ENCODE peak calls at places on chromosomes 6 and 20, in seven cellular contexts. U, G, F, M, P, R and D are unnamed samples.

GRCh38 chr6:134948142-134948541 is 1.8 kb downstream of the ALDH8A1 start:
- DNase-seq in U (no peak), G (no peak), F (no peak), M (no peak), P (no peak), R (no peak), D (no peak)

GRCh38 chr20:32238483-32239425 is 31.1 kb downstream of the POFUT1 start:
- DNase-seq in U (no peak), G (no peak), F (no peak), M (no peak), P (no peak), R (no peak), D (no peak)

GRCh38 chr6:87558446-87558845 is 31.3 kb downstream of the RARS2 start:
- DNase-seq in U (no peak), G (no peak), F (no peak), M (no peak), P (no peak), R (no peak), D (no peak)

GRCh38 chr20:63594043-63594561 is 20.1 kb upstream of the HELZ2 start:
- DNase-seq in U (no peak), G (no peak), F (no peak), M (no peak), P (no peak), R (no peak), D (no peak)

GRCh38 chr6:154852700-154853099 is 119.5 kb downstream of the SCAF8 start:
- DNase-seq in U (no peak), G (no peak), F (no peak), M (no peak), P (no peak), R (no peak), D (no peak)

GRCh38 chr20:57469418-57470211 is 55.3 kb downstream of the CTCFL start:
- DNase-seq in U (no peak), G (no peak), F (peak; percentile 96), M (peak; percentile 39), P (no peak), R (no peak), D (no peak)

GRCh38 chr6:39087197-39087596 is 27.8 kb downstream of the SAYSD1 start:
- DNase-seq in U (no peak), G (no peak), F (no peak), M (no peak), P (no peak), R (no peak), D (no peak)

GRCh38 chr6:86715676-86716075 is 221.7 kb upstream of the HTR1E start:
- DNase-seq in U (no peak), G (no peak), F (no peak), M (peak; percentile 26), P (no peak), R (no peak), D (no peak)

GRCh38 chr6:115796829-115797228 is 263.9 kb downstream of the FRK start:
- DNase-seq in U (no peak), G (no peak), F (no peak), M (no peak), P (no peak), R (no peak), D (no peak)

GRCh38 chr6:106894978-106895702 is 79.4 kb downstream of the CD24 start:
- DNase-seq in U (no peak), G (no peak), F (no peak), M (peak; percentile 92), P (no peak), R (no peak), D (no peak)

GRCh38 chr6:134676307-134677281 is 273.3 kb downstream of the ALDH8A1 start:
- DNase-seq in U (peak; percentile 63), G (no peak), F (no peak), M (peak; percentile 99), P (no peak), R (no peak), D (no peak)

GRCh38 chr6:119349041-119349340 is 570 bp downstream of the MAN1A1 start:
- DNase-seq in U (no peak), G (no peak), F (peak; percentile 69), M (no peak), P (no peak), R (no peak), D (no peak)

GRCh38 chr20:54622338-54623280 is 147.2 kb downstream of the DOK5 start:
- DNase-seq in U (no peak), G (no peak), F (no peak), M (no peak), P (peak; percentile 25), R (no peak), D (no peak)

GRCh38 chr20:47125553-47126373 is 230.7 kb downstream of the ZMYND8 start:
- DNase-seq in U (no peak), G (peak; percentile 70), F (peak; percentile 17), M (peak; percentile 82), P (no peak), R (no peak), D (no peak)

GRCh38 chr6:53926505-53926904 is 131.7 kb downstream of the LRRC1 start:
- DNase-seq in U (no peak), G (peak; percentile 37), F (no peak), M (peak; percentile 87), P (no peak), R (no peak), D (no peak)

GRCh38 chr20:51545515-51545914 is 3.0 kb upstream of the NFATC2 start:
- DNase-seq in U (no peak), G (no peak), F (no peak), M (no peak), P (no peak), R (no peak), D (no peak)

GRCh38 chr6:6057442-6058053 is 50.8 kb upstream of the NRN1 start:
- DNase-seq in U (peak; percentile 43), G (no peak), F (peak; percentile 73), M (peak; percentile 52), P (no peak), R (peak; percentile 9), D (no peak)